ENCODE peak calls at places on chromosomes 3 and 15, in nine cellular contexts. J is A549, M is hepatocyte, N is astrocyte of the spinal cord, U is PC-3, F is psoas muscle, T is lower leg skin, W is neural progenitor cell, G is fibroblast of mammary gland. Z is an unnamed sample.

GRCh38 chr3:17645074-17645698 is 97.2 kb downstream of the TBC1D5 start:
- DNase-seq in J (peak; percentile 31), N (peak; percentile 73), M (peak; percentile 75), W (peak; percentile 64), F (no peak), G (peak; percentile 73), T (no peak), U (peak; percentile 85), Z (peak; percentile 30)

GRCh38 chr15:40327338-40327917 is 3.9 kb downstream of the INAFM2 start:
- DNase-seq in J (no peak), N (no peak), M (no peak), F (no peak), W (peak; percentile 60), T (no peak), G (no peak), U (no peak), Z (no peak)

GRCh38 chr15:65054333-65055200 is 9.4 kb downstream of the SLC51B start:
- DNase-seq in W (peak; percentile 81), M (peak; percentile 88), T (peak; percentile 92), U (peak; percentile 65), F (peak; percentile 89), J (peak; percentile 93), G (peak; percentile 64), N (peak; percentile 62), Z (peak; percentile 74)

GRCh38 chr15:35540031-35540430 is 5.9 kb downstream of the DPH6 start:
- DNase-seq in J (no peak), G (no peak), F (no peak), T (no peak), M (no peak), U (no peak), N (no peak), W (no peak), Z (no peak)

GRCh38 chr15:85929786-85930185 is 135.1 kb upstream of the KLHL25 start:
- DNase-seq in M (no peak), T (no peak), W (no peak), G (no peak), F (no peak), U (no peak), N (no peak), J (no peak), Z (no peak)

GRCh38 chr15:33344111-33344510 is 33.3 kb downstream of the RYR3 start:
- DNase-seq in J (no peak), U (no peak), T (no peak), F (no peak), N (no peak), W (no peak), G (no peak), M (no peak), Z (peak; percentile 6)

GRCh38 chr3:177574232-177574856 is 377.1 kb upstream of the TBL1XR1 start:
- DNase-seq in M (peak; percentile 86), W (peak; percentile 64), F (no peak), J (peak; percentile 22), T (no peak), U (no peak), N (peak; percentile 83), G (peak; percentile 86), Z (no peak)

GRCh38 chr3:138809506-138810266 is 25.0 kb downstream of the PIK3CB start:
- DNase-seq in W (no peak), N (no peak), U (no peak), G (no peak), T (no peak), F (no peak), M (no peak), J (no peak), Z (no peak)

GRCh38 chr3:194534243-194534642 is 47.4 kb upstream of the ATP13A3 start:
- DNase-seq in F (no peak), W (no peak), M (no peak), J (no peak), U (no peak), T (no peak), G (no peak), N (no peak), Z (no peak)

GRCh38 chr3:53079147-53079546 is 33.3 kb upstream of the SFMBT1 start:
- DNase-seq in M (no peak), G (no peak), J (no peak), N (no peak), F (no peak), U (no peak), T (peak; percentile 56), W (no peak), Z (no peak)

GRCh38 chr3:130748981-130749380 is 2.4 kb upstream of the PIK3R4 start:
- DNase-seq in T (no peak), M (no peak), W (no peak), G (peak; percentile 41), F (no peak), N (no peak), J (no peak), U (no peak), Z (no peak)

GRCh38 chr3:39025222-39025970 is 26.3 kb downstream of the SCN11A start:
- DNase-seq in J (no peak), M (no peak), F (no peak), G (peak; percentile 58), U (peak; percentile 13), N (no peak), T (no peak), W (no peak), Z (no peak)

GRCh38 chr3:155908086-155908485 is 37.6 kb downstream of the GMPS start:
- DNase-seq in F (no peak), T (no peak), W (no peak), N (no peak), J (no peak), M (no peak), G (no peak), U (no peak), Z (no peak)

GRCh38 chr3:104612218-104612617 is 754.5 kb upstream of the ALCAM start:
- DNase-seq in G (no peak), F (no peak), T (no peak), M (no peak), W (no peak), J (no peak), U (no peak), N (no peak), Z (no peak)

GRCh38 chr3:193780810-193781472 is 187.9 kb downstream of the OPA1 start:
- DNase-seq in J (peak; percentile 88), U (peak; percentile 95), N (peak; percentile 71), F (peak; percentile 81), M (peak; percentile 89), T (peak; percentile 91), W (peak; percentile 87), G (peak; percentile 79), Z (peak; percentile 31)

GRCh38 chr3:143414571-143415253 is 295.1 kb downstream of the CHST2 start:
- DNase-seq in F (no peak), G (no peak), J (no peak), U (no peak), T (no peak), N (no peak), M (no peak), W (no peak), Z (peak; percentile 9)
- TF ChIP-seq CTCF in F (no peak), G (no peak), J (no peak), U (no peak), T (no peak), N (no peak), M (no peak), W (no peak), Z (no peak)

DNA sequence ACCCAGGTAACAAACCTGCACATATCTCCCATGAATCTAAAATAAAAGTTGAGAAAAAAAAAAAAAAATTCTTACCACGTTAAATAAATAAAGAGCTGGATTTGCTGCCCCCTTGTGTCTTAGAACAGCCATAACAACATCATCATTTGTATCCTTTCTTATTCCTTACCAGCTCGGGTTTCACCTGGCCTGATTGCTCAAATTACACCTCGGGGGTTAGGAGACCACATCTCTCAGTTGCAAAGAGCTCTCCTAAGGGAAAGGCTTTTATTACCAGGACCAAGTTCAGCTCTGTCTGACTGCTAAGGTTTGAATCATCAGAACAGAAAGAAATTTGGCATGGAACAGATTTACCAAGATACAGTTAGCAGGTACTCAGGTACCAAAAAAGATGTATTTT is 25.8 kb upstream of the RPL39L start:
- DNase-seq in J (peak; percentile 21), T (no peak), N (peak; percentile 64), W (peak; percentile 79), M (peak; percentile 81), U (peak; percentile 82), F (no peak), G (peak; percentile 62), Z (peak; percentile 75)
- H3K4me3 ChIP-seq in J (no peak overlapping the region), T (no peak overlapping the region), N (no peak overlapping the region), W (no peak overlapping the region), M (no peak overlapping the region), U (no peak overlapping the region), F (no peak overlapping the region), G (no peak overlapping the region), Z (no peak overlapping the region)

GRCh38 chr3:109018828-109019227 is 65.1 kb upstream of the GUCA1C start:
- DNase-seq in J (no peak), M (no peak), T (no peak), G (no peak), F (no peak), W (no peak), N (no peak), U (peak; percentile 35), Z (peak; percentile 5)
- TF ChIP-seq CTCF in J (peak; percentile 18), M (no peak), T (no peak), G (no peak), F (no peak), W (no peak), N (no peak), U (peak; percentile 52), Z (peak; percentile 30)

GRCh38 chr3:5186089-5186853 is 1.2 kb upstream of the EDEM1 start:
- DNase-seq in W (no peak), U (no peak), J (no peak), N (no peak), F (no peak), M (peak; percentile 23), G (no peak), T (no peak), Z (peak; percentile 75)

GRCh38 chr3:5186854-5187151 is 704 bp upstream of the EDEM1 start:
- DNase-seq in N (peak; percentile 53), J (no peak), W (peak; percentile 36), F (no peak), G (peak; percentile 43), U (peak; percentile 33), M (peak; percentile 53), T (no peak), Z (peak; percentile 45)

GRCh38 chr3:5185093-5185673 is 2.3 kb upstream of the EDEM1 start:
- DNase-seq in J (no peak), M (no peak), T (no peak), G (no peak), N (no peak), W (no peak), F (no peak), U (no peak), Z (peak; percentile 48)

GRCh38 chr3:5187152-5187919 is at the start of gene EDEM1:
- DNase-seq in W (peak; percentile 92), U (peak; percentile 98), N (peak; percentile 96), M (peak; percentile 97), T (peak; percentile 98), F (peak; percentile 97), G (peak; percentile 91), J (peak; percentile 96), Z (peak; percentile 98)

DNA sequence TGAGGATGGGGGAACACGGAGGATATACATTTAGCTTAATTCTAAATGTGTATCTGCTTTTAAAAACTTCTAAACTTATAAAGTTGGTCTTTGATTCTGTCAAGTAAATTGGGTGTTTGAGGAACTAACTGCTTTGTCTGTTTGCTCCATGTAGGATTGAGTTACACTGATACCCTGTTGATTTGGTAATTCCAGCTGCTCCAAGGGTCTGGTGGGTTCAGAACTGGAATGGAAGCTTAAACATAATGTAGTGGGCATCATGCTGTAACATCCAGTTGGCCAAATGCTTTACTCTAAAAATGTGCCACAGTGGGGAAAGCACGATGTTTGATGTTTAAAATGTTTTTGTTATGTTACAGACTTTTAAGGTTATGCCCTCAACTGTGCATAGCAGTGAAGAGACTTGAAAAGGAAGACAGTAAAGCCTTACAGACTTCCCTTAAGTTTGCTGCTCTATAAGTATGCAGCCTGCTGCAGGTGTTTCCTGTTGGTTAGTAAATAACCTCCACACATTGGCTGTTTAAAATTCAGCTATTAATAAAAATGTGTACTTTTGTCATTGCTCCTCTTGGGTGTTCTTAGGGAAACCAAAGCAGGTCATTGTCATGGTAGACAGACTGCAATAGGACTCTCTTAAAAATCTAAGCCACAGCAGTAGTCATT is 5.9 kb upstream of the EDEM1 start:
- DNase-seq in T (no peak), U (no peak), W (no peak), J (no peak), M (no peak), N (no peak), G (no peak), F (no peak), Z (peak; percentile 73)
- H3K4me3 ChIP-seq in T (no peak overlapping the region), U (no peak overlapping the region), W (no peak overlapping the region), J (no peak overlapping the region), M (no peak overlapping the region), N (no peak overlapping the region), G (no peak overlapping the region), F (no peak overlapping the region), Z (no peak overlapping the region)

Z was measured in GM12865.